ENCODE peak calls at places on chromosomes 12 and 14, in four cellular contexts. P, D, L and H are unnamed samples.

GRCh38 chr14:81991998-81992397 is 458.3 kb upstream of the SEL1L start:
- DNase-seq in L (no peak), P (no peak), D (no peak), H (peak)

GRCh38 chr12:24661657-24662096 is 287.2 kb downstream of the BCAT1 start:
- DNase-seq in D (no peak), P (no peak), L (no peak), H (no peak)

GRCh38 chr12:18888062-18888461 is 150.1 kb downstream of the CAPZA3 start:
- DNase-seq in D (peak), L (no peak), P (no peak), H (peak)

GRCh38 chr12:109987615-109988014 is 8.6 kb downstream of the GIT2 start:
- DNase-seq in D (no peak), L (no peak), P (no peak), H (no peak)

GRCh38 chr12:129049917-129050316 is 196.6 kb downstream of the GLT1D1 start:
- DNase-seq in D (no peak), L (no peak), P (no peak), H (no peak)

GRCh38 chr14:38496092-38496491 is 240.2 kb upstream of the CLEC14A start:
- DNase-seq in L (no peak), P (no peak), D (no peak), H (peak)

GRCh38 chr12:92136883-92137582 is 8.6 kb downstream of the BTG1 start:
- DNase-seq in P (no peak), L (no peak), D (no peak), H (peak)

GRCh38 chr14:71320734-71321555 is 413.7 kb downstream of the PCNX1 start:
- DNase-seq in D (peak), L (peak), P (peak), H (peak)

GRCh38 chr12:121456551-121456950 is 56.6 kb downstream of the RNF34 start:
- DNase-seq in L (no peak), P (no peak), D (no peak), H (no peak)

GRCh38 chr14:32329146-32329545 is at the start of gene AKAP6:
- DNase-seq in P (no peak), D (no peak), L (peak), H (peak)

GRCh38 chr14:63174760-63175191 is 29.5 kb upstream of the RHOJ start:
- DNase-seq in L (no peak), D (peak), P (peak), H (peak)